ENCODE peak calls at places on chromosomes 5 and 9, in ten cellular contexts. F is endothelial cell of umbilical vein, O is A549, E is thyroid gland, T is tibial nerve, I is hepatocyte, V is SK-N-SH, B is tibial artery, S is adrenal gland, A is A673. L is an unnamed sample.

GRCh38 chr9:86794356-86795046 is 152.8 kb downstream of the GAS1 start:
- DNase-seq in F (no peak), E (no peak), O (no peak), T (no peak), B (no peak), I (peak; percentile 50), S (no peak), V (peak; percentile 37), A (peak; percentile 46), L (no peak)

GRCh38 chr5:159669559-159669958 is 246.7 kb upstream of the ADRA1B start:
- DNase-seq in I (no peak), O (no peak), B (no peak), T (no peak), F (no peak), V (no peak), E (no peak), A (no peak), S (no peak), L (no peak)

GRCh38 chr5:36569456-36569855 is 37.0 kb upstream of the SLC1A3 start:
- DNase-seq in V (no peak), O (no peak), S (no peak), I (no peak), A (peak; percentile 47), B (peak; percentile 64), E (peak; percentile 92), T (peak; percentile 40), F (no peak), L (no peak)

GRCh38 chr5:76818844-76819831 is at the start of gene F2RL1:
- DNase-seq in O (peak; percentile 91), V (peak; percentile 83), B (peak; percentile 22), S (peak; percentile 64), I (peak; percentile 96), A (peak; percentile 60), E (peak; percentile 93), T (no peak), F (peak; percentile 61), L (peak; percentile 82)

GRCh38 chr5:109697339-109697738 is 7.6 kb downstream of the MAN2A1 start:
- DNase-seq in A (no peak), F (no peak), V (no peak), O (no peak), B (no peak), S (no peak), I (no peak), T (no peak), E (no peak), L (no peak)

GRCh38 chr5:42553461-42553860 is 130.2 kb downstream of the GHR start:
- DNase-seq in E (no peak), B (no peak), T (no peak), F (no peak), O (no peak), V (no peak), I (no peak), A (no peak), S (no peak), L (no peak)

GRCh38 chr9:70362952-70363351 is 51.5 kb downstream of the KLF9 start:
- DNase-seq in E (no peak), S (peak; percentile 75), V (no peak), T (no peak), A (no peak), O (no peak), B (no peak), F (no peak), I (no peak), L (no peak)

GRCh38 chr9:94860678-94861588 is 134.4 kb downstream of the AOPEP start:
- DNase-seq in O (no peak), B (no peak), S (no peak), I (no peak), A (no peak), T (no peak), E (no peak), V (no peak), F (no peak), L (no peak)

GRCh38 chr5:175246242-175246891 is 197.6 kb downstream of the DRD1 start:
- DNase-seq in B (peak; percentile 27), V (no peak), T (no peak), S (peak; percentile 53), E (peak; percentile 3), F (no peak), I (peak; percentile 63), O (peak; percentile 83), A (no peak), L (no peak)

GRCh38 chr5:1791176-1791575 is 8.5 kb downstream of the MRPL36 start:
- DNase-seq in V (no peak), B (no peak), I (no peak), A (no peak), S (no peak), O (no peak), T (no peak), F (no peak), E (no peak), L (no peak)

GRCh38 chr9:90137824-90138223 is 504.8 kb downstream of the DIRAS2 start:
- DNase-seq in A (no peak), V (no peak), E (no peak), B (no peak), S (no peak), T (no peak), F (no peak), O (no peak), I (no peak), L (no peak)

DNA sequence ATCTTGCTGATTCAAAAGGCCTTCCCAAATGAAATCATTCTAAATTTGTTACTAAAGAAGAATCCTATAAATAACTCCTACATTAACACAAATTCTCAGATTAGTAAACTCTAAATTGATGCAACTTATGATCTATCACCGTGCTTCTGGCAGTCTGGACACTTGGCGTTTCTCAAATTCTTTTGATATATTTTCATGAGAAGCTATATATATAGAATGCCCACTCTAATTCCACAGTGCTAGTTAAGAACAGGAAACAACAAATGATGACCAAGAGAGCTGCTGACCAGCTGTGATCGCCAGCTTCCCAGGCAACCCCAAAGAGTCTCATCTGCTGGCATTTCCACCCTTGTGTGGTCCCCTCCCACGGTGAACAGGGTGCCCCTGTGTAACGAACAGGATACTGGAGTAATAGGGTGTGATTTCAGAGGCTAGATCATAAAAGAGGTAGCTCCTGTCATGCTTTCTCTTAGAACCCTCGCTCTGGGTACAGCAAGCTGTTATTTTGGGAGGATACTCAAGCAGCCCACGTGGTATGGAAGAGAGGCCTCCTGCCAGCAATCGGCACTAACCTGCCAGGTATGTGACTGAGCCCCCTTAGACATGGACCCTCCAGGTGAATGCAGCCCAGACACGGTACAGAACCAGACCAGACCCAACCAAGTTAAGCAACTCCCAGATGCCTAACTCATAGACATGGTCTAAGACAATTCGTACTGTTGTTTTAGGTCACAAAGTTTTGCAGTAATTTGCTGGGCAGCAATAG is 64.7 kb downstream of the CDC14B start:
- DNase-seq in S (no peak), V (no peak), F (no peak), E (no peak), I (no peak), O (no peak), A (no peak), T (no peak), B (no peak), L (no peak)
- H3K4me1 ChIP-seq in S (peaks cover 29% of the 10 kb centered on the region), V (peaks cover 26% of the 10 kb centered on the region), F (no peaks in the 10 kb centered on the region), E (peaks cover 11% of the 10 kb centered on the region), I (no peaks in the 10 kb centered on the region), O (peaks cover 10% of the 10 kb centered on the region), A (no peaks in the 10 kb centered on the region), T (peaks cover 34% of the 10 kb centered on the region), B (peaks cover 73% of the 10 kb centered on the region), L (peaks cover 1% of the 10 kb centered on the region)

GRCh38 chr9:4762889-4763521 is 22.0 kb upstream of the AK3 start:
- DNase-seq in S (peak; percentile 29), E (no peak), T (peak; percentile 34), A (peak; percentile 73), O (no peak), I (peak; percentile 24), B (peak; percentile 32), V (peak; percentile 16), F (peak; percentile 80), L (peak; percentile 46)
- TF ChIP-seq CTCF in S (no peak), E (no peak), T (no peak), A (no peak), O (no peak), I (no peak), B (no peak), V (no peak), F (no peak), L (no peak)

GRCh38 chr9:130027533-130028370 is 15.2 kb downstream of the FNBP1 start:
- DNase-seq in S (no peak), I (no peak), B (no peak), F (no peak), T (no peak), A (no peak), O (no peak), V (no peak), E (no peak), L (no peak)

GRCh38 chr9:130029223-130029583 is 13.8 kb downstream of the FNBP1 start:
- DNase-seq in O (no peak), E (no peak), V (no peak), T (no peak), I (no peak), B (no peak), S (no peak), A (no peak), F (no peak), L (no peak)

GRCh38 chr9:130024597-130024994 is 18.4 kb downstream of the FNBP1 start:
- DNase-seq in V (no peak), S (no peak), I (no peak), A (no peak), F (no peak), B (no peak), O (peak; percentile 55), E (peak; percentile 66), T (no peak), L (no peak)

GRCh38 chr9:130028493-130029222 is 14.3 kb downstream of the FNBP1 start:
- DNase-seq in T (no peak), B (no peak), V (no peak), A (no peak), O (no peak), F (peak; percentile 68), E (no peak), S (no peak), I (peak; percentile 30), L (no peak)

DNA sequence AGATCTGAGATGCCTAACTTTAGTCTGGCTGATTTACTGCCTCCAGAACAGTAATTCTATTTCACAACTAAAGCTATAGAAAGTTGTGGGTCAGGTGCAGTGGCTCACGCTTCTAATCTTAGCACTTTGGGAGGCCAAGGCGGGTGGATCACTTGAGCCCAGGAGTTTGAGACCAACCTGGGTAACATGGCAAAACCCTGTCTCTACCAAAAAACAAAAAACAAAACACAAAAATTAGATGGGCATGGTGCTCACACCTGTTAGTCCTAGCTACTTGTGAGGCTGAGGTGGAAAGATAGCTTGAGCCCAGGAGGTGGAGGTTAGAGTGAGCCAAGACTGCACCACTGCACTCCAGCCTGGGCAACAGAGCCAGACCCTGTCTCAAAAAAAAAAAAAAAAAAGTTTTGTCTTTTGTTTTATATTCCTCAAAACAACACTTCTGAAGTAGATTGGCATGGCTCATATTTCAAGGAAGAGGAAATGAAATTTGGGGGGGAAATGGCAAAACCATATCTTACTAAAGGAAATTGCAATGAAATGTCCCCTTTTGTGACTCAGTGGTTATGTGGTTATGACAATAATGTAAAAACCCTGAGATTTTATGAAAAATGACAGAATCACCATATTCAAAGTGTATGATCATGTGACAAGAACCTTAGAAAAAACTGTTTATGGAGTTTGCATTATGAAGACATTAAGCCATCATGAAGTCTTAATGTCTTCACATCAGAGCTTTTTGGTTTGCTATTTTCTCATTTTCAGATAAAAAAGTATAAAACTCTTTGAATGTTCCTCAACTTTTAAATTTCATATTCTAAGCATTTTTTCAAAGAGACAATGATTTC is 16.2 kb downstream of the FNBP1 start:
- DNase-seq in B (no peak), V (no peak), F (no peak), A (no peak), T (no peak), I (no peak), O (no peak), E (no peak), S (no peak), L (no peak)
- H3K4me1 ChIP-seq in B (peaks cover 69% of the 10 kb centered on the region), V (peaks cover 20% of the 10 kb centered on the region), F (no peaks in the 10 kb centered on the region), A (peaks cover 41% of the 10 kb centered on the region), T (no peaks in the 10 kb centered on the region), I (peaks cover 16% of the 10 kb centered on the region), O (peaks cover 34% of the 10 kb centered on the region), E (peaks cover 82% of the 10 kb centered on the region), S (peaks cover 30% of the 10 kb centered on the region), L (peaks cover 7% of the 10 kb centered on the region)

GRCh38 chr5:111301264-111301663 is 77.1 kb downstream of the CAMK4 start:
- DNase-seq in E (no peak), O (no peak), F (no peak), I (no peak), T (no peak), B (no peak), S (no peak), V (no peak), A (no peak), L (no peak)
- TF ChIP-seq CTCF in E (no peak), O (no peak), F (no peak), I (no peak), T (no peak), B (no peak), S (no peak), V (no peak), A (no peak), L (no peak)

L was measured in lung.